ENCODE peak calls at places on chromosome 10, in eight cellular contexts. P is CD8-positive, alpha-beta memory T cell; S is NCI-H69; U is activated naive CD4-positive, alpha-beta T cell; A is A172; N is central memory CD4-positive, alpha-beta T cell; I is H9; T is T-helper 2 cell. F is an unnamed sample.

GRCh38 chr10:88493676-88494483 is 89.2 kb downstream of the RNLS start:
- DNase-seq in P (no peak), S (peak), U (no peak), A (no peak), N (no peak), I (no peak), T (no peak), F (no peak)

GRCh38 chr10:82813856-82814255 is 938.9 kb downstream of the NRG3 start:
- DNase-seq in P (no peak), S (peak), U (no peak), A (peak), N (no peak), I (no peak), T (no peak), F (peak)

GRCh38 chr10:93080350-93081046 is 6.8 kb downstream of the CYP26A1 start:
- DNase-seq in P (peak), S (peak), U (peak), A (peak), N (peak), I (peak), T (peak), F (peak)

GRCh38 chr10:30637881-30638467 is 8.4 kb upstream of the LYZL2 start:
- DNase-seq in P (no peak), S (no peak), U (no peak), A (peak), N (no peak), I (no peak), T (no peak), F (peak)

GRCh38 chr10:64468219-64468618 is 947.0 kb downstream of the REEP3 start:
- DNase-seq in P (no peak), S (no peak), U (no peak), A (no peak), N (no peak), I (no peak), T (no peak), F (no peak)

GRCh38 chr10:132233501-132234075 is 46.8 kb downstream of the DPYSL4 start:
- DNase-seq in P (no peak), S (no peak), U (no peak), A (no peak), N (no peak), I (no peak), T (no peak), F (no peak)

GRCh38 chr10:5812283-5813090 is 747 bp downstream of the GDI2 start:
- DNase-seq in P (peak), S (peak), U (peak), A (peak), N (peak), I (no peak), T (peak), F (peak)

GRCh38 chr10:121503587-121504051 is 94.6 kb downstream of the FGFR2 start:
- DNase-seq in P (no peak), S (no peak), U (no peak), A (no peak), N (no peak), I (no peak), T (no peak), F (no peak)

GRCh38 chr10:127374901-127375300 is 174.2 kb upstream of the NPS start:
- DNase-seq in P (no peak), S (no peak), U (no peak), A (no peak), N (no peak), I (no peak), T (no peak), F (no peak)

GRCh38 chr10:86348321-86349210 is 18.0 kb downstream of the GRID1 start:
- DNase-seq in P (peak), S (no peak), U (no peak), A (no peak), N (no peak), I (peak), T (no peak), F (no peak)

GRCh38 chr10:50469778-50470193 is 154.0 kb downstream of the SGMS1 start:
- DNase-seq in P (no peak), S (peak), U (no peak), A (no peak), N (no peak), I (no peak), T (no peak), F (no peak)

GRCh38 chr10:6033954-6034353 is 28.2 kb downstream of the IL2RA start:
- DNase-seq in P (no peak), S (no peak), U (no peak), A (peak), N (no peak), I (no peak), T (no peak), F (no peak)

GRCh38 chr10:44234471-44234850 is 150.4 kb downstream of the CXCL12 start:
- DNase-seq in P (no peak), S (no peak), U (no peak), A (no peak), N (no peak), I (peak), T (no peak), F (no peak)

GRCh38 chr10:79095316-79095715 is 26.6 kb downstream of the ZMIZ1 start:
- DNase-seq in P (no peak), S (no peak), U (no peak), A (no peak), N (no peak), I (no peak), T (no peak), F (no peak)

GRCh38 chr10:132836248-132836831 is 50.4 kb upstream of the NKX6-2 start:
- DNase-seq in P (no peak), S (no peak), U (no peak), A (no peak), N (no peak), I (peak), T (no peak), F (no peak)

GRCh38 chr10:23525406-23525805 is 86.5 kb downstream of the OTUD1 start:
- DNase-seq in P (no peak), S (no peak), U (no peak), A (peak), N (no peak), I (no peak), T (no peak), F (peak)

GRCh38 chr10:113612154-113612553 is 51.7 kb downstream of the NRAP start:
- DNase-seq in P (no peak), S (no peak), U (no peak), A (no peak), N (no peak), I (no peak), T (no peak), F (no peak)

GRCh38 chr10:33506838-33507661 is 172.6 kb upstream of the NRP1 start:
- DNase-seq in P (no peak), S (no peak), U (no peak), A (no peak), N (no peak), I (no peak), T (no peak), F (peak)

GRCh38 chr10:71649631-71650030 is 69.9 kb downstream of the C10orf105 start:
- DNase-seq in P (no peak), S (no peak), U (no peak), A (no peak), N (no peak), I (no peak), T (no peak), F (peak)

GRCh38 chr10:101840102-101840684 is 3.4 kb downstream of the KCNIP2 start:
- DNase-seq in P (peak), S (peak), U (no peak), A (no peak), N (peak), I (peak), T (no peak), F (no peak)